ENCODE peak calls at places on chromosomes 7 and 10, in ten cellular contexts. K is DMS 273 treated with DMSO at 0.1 percent for 48 hours, L is frontal cortex, T is LoVo, B is NCI-H1930, R is glomerular endothelial cell, J is OCI-M1, M is NCI-H1092, G is HCT116, X is GM19239. E is an unnamed sample.

GRCh38 chr10:88074971-88075370 is 211.5 kb downstream of the PTEN start:
- DNase-seq in K (no peak), L (no peak), T (no peak), B (no peak), R (no peak), J (no peak), M (no peak), G (no peak), X (no peak), E (no peak)

GRCh38 chr7:27198138-27198841 is 1.6 kb downstream of the HOXA13 start:
- DNase-seq in K (no peak), L (no peak), T (peak), B (no peak), R (no peak), J (no peak), M (no peak), G (no peak), X (no peak), E (no peak)

GRCh38 chr7:106345421-106346166 is 60.8 kb upstream of the NAMPT start:
- DNase-seq in K (no peak), L (no peak), T (peak), B (no peak), R (no peak), J (peak), M (no peak), G (no peak), X (no peak), E (no peak)

GRCh38 chr10:53619678-53620077 is 847.1 kb upstream of the MBL2 start:
- DNase-seq in K (no peak), L (no peak), T (peak), B (no peak), R (no peak), J (no peak), M (no peak), G (no peak), X (no peak), E (no peak)

GRCh38 chr7:54864718-54865117 is 105.7 kb upstream of the SEC61G start:
- DNase-seq in K (no peak), L (no peak), T (no peak), B (peak), R (no peak), J (no peak), M (no peak), G (no peak), X (no peak), E (no peak)

GRCh38 chr7:129370812-129371211 is 63.4 kb upstream of the STRIP2 start:
- DNase-seq in K (no peak), L (no peak), T (peak), B (no peak), R (no peak), J (peak), M (no peak), G (no peak), X (no peak), E (no peak)

GRCh38 chr7:522071-522937 is 2.7 kb upstream of the PDGFA start:
- DNase-seq in K (peak), L (no peak), T (peak), B (no peak), R (no peak), J (peak), M (no peak), G (no peak), X (peak), E (peak)

GRCh38 chr10:35206274-35206673 is 79.6 kb downstream of the CREM start:
- DNase-seq in K (no peak), L (no peak), T (no peak), B (no peak), R (no peak), J (no peak), M (no peak), G (no peak), X (no peak), E (no peak)

GRCh38 chr7:26863504-26864308 is 684 bp downstream of the SKAP2 start:
- DNase-seq in K (peak), L (no peak), T (no peak), B (no peak), R (no peak), J (peak), M (no peak), G (peak), X (peak), E (no peak)

GRCh38 chr10:21184216-21184615 is 287.1 kb upstream of the NEBL start:
- DNase-seq in K (no peak), L (no peak), T (no peak), B (peak), R (peak), J (no peak), M (peak), G (no peak), X (no peak), E (no peak)

GRCh38 chr10:17349717-17350116 is 104.7 kb downstream of the ST8SIA6 start:
- DNase-seq in K (no peak), L (no peak), T (peak), B (no peak), R (no peak), J (no peak), M (no peak), G (peak), X (no peak), E (no peak)

GRCh38 chr10:47372726-47373125 is 11.4 kb downstream of the ZNF488 start:
- DNase-seq in K (no peak), L (no peak), T (no peak), B (no peak), R (no peak), J (no peak), M (no peak), G (no peak), X (no peak), E (peak)

GRCh38 chr10:64182671-64183070 is 661.5 kb downstream of the REEP3 start:
- DNase-seq in K (no peak), L (no peak), T (no peak), B (no peak), R (no peak), J (no peak), M (no peak), G (no peak), X (no peak), E (no peak)

GRCh38 chr7:28700790-28701203 is 257.3 kb downstream of the TRIL start:
- DNase-seq in K (peak), L (no peak), T (no peak), B (no peak), R (no peak), J (no peak), M (peak), G (no peak), X (no peak), E (no peak)

GRCh38 chr10:97765201-97765600 is 6.6 kb downstream of the SFRP5 start:
- DNase-seq in K (no peak), L (no peak), T (no peak), B (no peak), R (no peak), J (no peak), M (no peak), G (no peak), X (no peak), E (no peak)

GRCh38 chr7:102300643-102301211 is 14.1 kb downstream of the SH2B2 start:
- DNase-seq in K (no peak), L (no peak), T (no peak), B (no peak), R (no peak), J (no peak), M (no peak), G (no peak), X (no peak), E (no peak)

GRCh38 chr10:124001391-124002260 is 91.8 kb downstream of the CHST15 start:
- DNase-seq in K (no peak), L (peak), T (no peak), B (no peak), R (no peak), J (no peak), M (no peak), G (no peak), X (no peak), E (peak)

GRCh38 chr10:112213836-112214235 is 30.3 kb upstream of the GPAM start:
- DNase-seq in K (no peak), L (no peak), T (no peak), B (no peak), R (no peak), J (no peak), M (no peak), G (no peak), X (no peak), E (no peak)

GRCh38 chr7:75830978-75831377 is 17.4 kb upstream of the CCL24 start:
- DNase-seq in K (no peak), L (no peak), T (no peak), B (no peak), R (no peak), J (no peak), M (no peak), G (no peak), X (no peak), E (no peak)

GRCh38 chr7:128879939-128880746 is 17.5 kb downstream of the ATP6V1F start:
- DNase-seq in K (no peak), L (peak), T (peak), B (peak), R (no peak), J (peak), M (peak), G (no peak), X (no peak), E (peak)

GRCh38 chr10:24790599-24790998 is 66.9 kb upstream of the ARHGAP21 start:
- DNase-seq in K (no peak), L (no peak), T (no peak), B (no peak), R (no peak), J (no peak), M (no peak), G (no peak), X (no peak), E (no peak)

GRCh38 chr10:8238989-8239388 is 184.5 kb downstream of the GATA3 start:
- DNase-seq in K (no peak), L (no peak), T (no peak), B (no peak), R (no peak), J (peak), M (no peak), G (no peak), X (no peak), E (no peak)

GRCh38 chr10:69160809-69161225 is 19.2 kb upstream of the SUPV3L1 start:
- DNase-seq in K (no peak), L (no peak), T (no peak), B (no peak), R (no peak), J (no peak), M (no peak), G (no peak), X (no peak), E (no peak)